ENCODE peak calls at places on chromosomes 13 and 19, in eight cellular contexts. R is cardiac fibroblast; B is HL-60; Y is neural crest cell; U is ovary; L is activated CD8-positive, alpha-beta T cell treated with anti-CD3 and anti-CD28 coated beads for 36 hours; T is PC-9; H is WTC11. I is an unnamed sample.

GRCh38 chr19:55605207-55605636 is 225 bp upstream of the ZNF865 start:
- DNase-seq in U (peak), R (peak), L (peak), H (peak), Y (peak), T (peak), B (peak), I (peak)

GRCh38 chr13:45331123-45331619 is 9.8 kb downstream of the TPT1 start:
- DNase-seq in R (no peak), U (no peak), Y (no peak), L (no peak), H (no peak), T (no peak), B (no peak), I (no peak)

GRCh38 chr13:109331898-109332297 is 454.5 kb downstream of the IRS2 start:
- DNase-seq in T (no peak), H (no peak), U (no peak), Y (no peak), B (no peak), L (no peak), R (peak), I (no peak)

GRCh38 chr13:74930402-74931165 is 551.4 kb downstream of the TBC1D4 start:
- DNase-seq in H (no peak), L (no peak), B (no peak), U (no peak), Y (no peak), R (peak), T (no peak), I (peak)

GRCh38 chr19:56253737-56254136 is 18.8 kb upstream of the EDDM13 start:
- DNase-seq in B (peak), R (peak), L (no peak), Y (no peak), T (no peak), U (no peak), H (no peak), I (peak)

GRCh38 chr13:102355251-102355650 is 46.6 kb downstream of the FGF14 start:
- DNase-seq in L (no peak), H (no peak), R (no peak), T (no peak), Y (no peak), U (no peak), B (no peak), I (no peak)

GRCh38 chr19:16067205-16067938 is 8.9 kb upstream of the TPM4 start:
- DNase-seq in L (no peak), H (no peak), R (peak), Y (no peak), T (peak), B (no peak), U (peak), I (peak)

GRCh38 chr13:37473035-37473434 is 125.5 kb downstream of the POSTN start:
- DNase-seq in T (no peak), Y (no peak), R (no peak), U (no peak), B (no peak), H (peak), L (peak), I (no peak)

GRCh38 chr19:2856457-2857055 is 10.6 kb upstream of the ZNF556 start:
- DNase-seq in B (no peak), L (no peak), Y (no peak), H (no peak), U (no peak), R (no peak), T (no peak), I (no peak)

GRCh38 chr13:42039946-42040729 is 8.3 kb upstream of the DGKH start:
- DNase-seq in L (peak), T (peak), Y (peak), R (peak), U (peak), B (peak), H (peak), I (peak)

GRCh38 chr13:109747524-109747923 is 38.9 kb downstream of the IRS2 start:
- DNase-seq in H (no peak), U (no peak), B (peak), R (no peak), Y (no peak), T (no peak), L (no peak), I (no peak)

GRCh38 chr19:18587962-18588610 is 512 bp upstream of the REX1BD start:
- DNase-seq in Y (no peak), L (peak), H (no peak), B (no peak), R (no peak), U (no peak), T (no peak), I (no peak)

GRCh38 chr19:18587561-18587960 is 1.0 kb upstream of the REX1BD start:
- DNase-seq in L (no peak), H (no peak), R (no peak), B (no peak), T (no peak), Y (no peak), U (no peak), I (no peak)

GRCh38 chr19:18588611-18589379 is at the start of gene REX1BD:
- DNase-seq in H (peak), Y (peak), T (peak), L (peak), R (peak), U (peak), B (peak), I (peak)

GRCh38 chr19:18589380-18590272 is 1.0 kb downstream of the REX1BD start:
- DNase-seq in T (peak), H (peak), L (peak), B (peak), U (peak), Y (peak), R (peak), I (peak)

GRCh38 chr19:18586311-18586710 is 2.3 kb upstream of the REX1BD start:
- DNase-seq in L (no peak), T (no peak), H (no peak), U (no peak), B (peak), R (no peak), Y (no peak), I (no peak)
- TF ChIP-seq CTCF in L (no peak), T (no peak), H (no peak), U (no peak), B (no peak), R (peak), Y (no peak), I (no peak)

DNA sequence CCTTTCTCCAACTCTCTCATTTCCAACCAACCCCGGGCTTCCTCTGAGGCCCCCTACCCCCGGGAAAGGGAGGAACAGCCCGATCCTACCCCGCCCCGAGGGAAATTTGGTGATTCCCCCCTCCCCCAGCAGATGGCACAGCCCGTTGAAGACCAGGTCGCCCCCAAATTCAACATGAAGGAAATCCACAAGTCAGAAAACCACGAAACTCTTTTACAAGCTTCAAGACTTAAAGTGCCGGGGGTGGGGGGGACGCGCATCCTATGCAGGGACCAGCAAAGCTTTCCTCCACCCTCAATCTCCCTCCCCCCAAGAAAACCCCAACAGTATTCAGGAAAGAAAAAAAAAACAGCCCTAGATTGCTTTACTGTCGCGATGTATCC is 1.8 kb downstream of the TCF3 start:
- DNase-seq in R (peak), B (no peak), H (peak), T (no peak), L (peak), Y (no peak), U (no peak), I (no peak)
- TF ChIP-seq CTCF in R (peak), B (no peak), H (no peak), T (no peak), L (no peak), Y (peak), U (no peak), I (no peak)

GRCh38 chr19:33304760-33305647 is 2.7 kb upstream of the CEBPA start:
- DNase-seq in U (no peak), Y (no peak), T (no peak), B (peak), H (no peak), R (no peak), L (no peak), I (no peak)
- TF ChIP-seq CTCF in U (no peak), Y (no peak), T (no peak), B (peak), H (no peak), R (no peak), L (no peak), I (no peak)

DNA sequence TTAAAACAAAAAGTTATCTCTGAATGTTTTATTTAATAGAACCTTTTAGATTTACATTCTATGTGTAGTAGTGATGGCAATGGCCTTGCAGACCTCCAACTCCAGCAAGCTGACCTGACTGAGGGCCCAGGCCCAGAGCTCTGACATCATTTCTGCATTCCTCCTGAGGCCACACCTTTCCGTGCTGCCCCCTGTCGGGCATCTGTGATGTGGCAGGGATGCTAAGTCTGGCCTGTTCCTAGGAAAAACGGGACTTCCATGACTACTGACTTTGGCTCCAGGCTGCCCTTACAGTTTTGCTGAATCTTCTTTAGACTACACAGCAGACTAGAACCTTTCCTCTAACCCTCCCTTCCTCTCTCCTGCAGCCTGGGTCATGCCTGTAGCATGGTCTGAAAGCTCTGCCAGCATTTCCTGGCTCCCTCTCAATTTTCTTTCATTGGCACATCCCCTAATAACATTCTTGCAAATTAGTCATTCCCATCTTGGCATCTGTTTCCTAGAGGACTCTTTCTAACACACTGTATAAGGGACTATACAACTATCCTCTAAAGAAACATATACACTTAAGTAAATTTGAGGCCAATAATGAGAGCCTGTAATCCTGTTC is 249.0 kb downstream of the GPC5 start:
- DNase-seq in L (peak), Y (peak), T (no peak), H (peak), R (peak), B (peak), U (no peak), I (peak)
- TF ChIP-seq CTCF in L (no peak), Y (peak), T (peak), H (peak), R (peak), B (peak), U (no peak), I (peak)

GRCh38 chr13:30396434-30397075 is 25.7 kb upstream of the UBE2L5 start:
- DNase-seq in H (no peak), T (no peak), L (no peak), B (no peak), R (peak), U (no peak), Y (no peak), I (no peak)

GRCh38 chr13:30398601-30399072 is 23.7 kb upstream of the UBE2L5 start:
- DNase-seq in B (no peak), H (no peak), Y (no peak), L (no peak), U (no peak), R (peak), T (peak), I (no peak)

GRCh38 chr13:30400376-30400775 is 21.9 kb upstream of the UBE2L5 start:
- DNase-seq in Y (no peak), H (no peak), L (no peak), T (no peak), U (no peak), B (no peak), R (no peak), I (no peak)

GRCh38 chr13:30394798-30395191 is 27.5 kb upstream of the UBE2L5 start:
- DNase-seq in L (no peak), Y (no peak), B (no peak), R (no peak), T (no peak), H (no peak), U (no peak), I (no peak)

GRCh38 chr13:30395192-30396158 is 26.8 kb upstream of the UBE2L5 start:
- DNase-seq in L (peak), Y (no peak), U (peak), H (peak), B (peak), T (peak), R (peak), I (peak)
- TF ChIP-seq CTCF in L (no peak), Y (no peak), U (no peak), H (no peak), B (no peak), T (no peak), R (no peak), I (no peak)

GRCh38 chr19:10898633-10899032 is 27.3 kb downstream of the CARM1 start:
- DNase-seq in R (no peak), B (no peak), Y (no peak), T (no peak), H (no peak), U (no peak), L (no peak), I (no peak)

GRCh38 chr19:10896851-10897526 is 25.6 kb downstream of the CARM1 start:
- DNase-seq in R (no peak), Y (no peak), T (no peak), B (peak), L (no peak), H (no peak), U (no peak), I (no peak)

GRCh38 chr19:10894911-10895213 is 23.5 kb downstream of the CARM1 start:
- DNase-seq in U (no peak), Y (no peak), H (no peak), L (no peak), T (no peak), R (no peak), B (no peak), I (no peak)

GRCh38 chr19:10895363-10895762 is 24.0 kb downstream of the CARM1 start:
- DNase-seq in R (no peak), B (peak), Y (no peak), T (no peak), H (no peak), L (no peak), U (no peak), I (no peak)

DNA sequence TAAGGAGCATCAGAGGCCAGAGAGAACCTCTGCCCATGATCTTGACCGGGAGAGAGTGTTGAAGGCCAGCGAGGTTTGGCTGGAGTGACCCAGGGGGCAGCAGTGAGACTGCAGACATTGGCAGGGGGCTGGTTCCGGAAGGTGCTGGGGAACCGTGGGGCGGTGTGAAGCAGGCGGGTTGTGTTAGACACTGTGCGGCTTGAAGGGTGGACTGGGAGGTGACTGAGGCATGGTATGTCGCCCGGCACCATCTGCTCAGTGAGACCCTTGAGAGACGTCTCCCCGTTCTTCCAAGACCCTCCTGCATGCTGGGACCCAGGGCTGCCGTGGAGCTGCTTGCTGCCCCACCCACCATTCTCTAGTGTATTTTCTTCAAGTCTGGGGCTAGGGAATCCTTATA is 24.6 kb downstream of the CARM1 start:
- DNase-seq in R (no peak), U (no peak), Y (no peak), T (no peak), L (no peak), B (no peak), H (peak), I (no peak)
- TF ChIP-seq CTCF in R (no peak), U (no peak), Y (no peak), T (no peak), L (no peak), B (no peak), H (no peak), I (no peak)